ENCODE peak calls at places on chromosome 1, in four cellular contexts. B is stimulated activated CD8-positive, alpha-beta memory T cell treated with anti-CD3 and anti-CD28 coated beads, Interleukin-12 subunit alpha, Interleukin-12 subunit beta, amount 100 ng/mL, for 4 hours; K is AG09319; F is A673. N is an unnamed sample.

GRCh38 chr1:206891412-206891811 is 5.8 kb upstream of the IL24 start:
- DNase-seq in B (no peak), K (no peak), F (no peak), N (no peak)

GRCh38 chr1:53604291-53604919 is 134.6 kb downstream of the GLIS1 start:
- DNase-seq in B (no peak), K (no peak), F (no peak), N (no peak)

GRCh38 chr1:89605692-89606091 is 27.2 kb upstream of the LRRC8C start:
- DNase-seq in B (no peak), K (no peak), F (no peak), N (no peak)

GRCh38 chr1:101520302-101520701 is 283.5 kb downstream of the S1PR1 start:
- DNase-seq in B (no peak), K (peak), F (peak), N (no peak)

GRCh38 chr1:26771643-26772321 is 16.0 kb upstream of the PIGV start:
- DNase-seq in B (no peak), K (peak), F (peak), N (no peak)

GRCh38 chr1:28297826-28298225 is 31.0 kb upstream of the MED18 start:
- DNase-seq in B (no peak), K (no peak), F (no peak), N (no peak)

GRCh38 chr1:15885701-15886612 is 38.5 kb downstream of the SPEN start:
- DNase-seq in B (peak), K (peak), F (peak), N (peak)

GRCh38 chr1:7541629-7542028 is 229.5 kb upstream of the VAMP3 start:
- DNase-seq in B (no peak), K (no peak), F (no peak), N (no peak)

GRCh38 chr1:20076223-20076622 is 6.2 kb downstream of the PLA2G5 start:
- DNase-seq in B (no peak), K (no peak), F (no peak), N (no peak)

GRCh38 chr1:115768549-115768948 is at the start of gene CASQ2:
- DNase-seq in B (no peak), K (no peak), F (no peak), N (peak)

GRCh38 chr1:156707486-156708244 is 2.3 kb upstream of the CRABP2 start:
- DNase-seq in B (no peak), K (no peak), F (no peak), N (peak)

GRCh38 chr1:109714661-109715372 is 2.8 kb downstream of the GSTM5 start:
- DNase-seq in B (no peak), K (no peak), F (no peak), N (no peak)

GRCh38 chr1:41629136-41629535 is 144.7 kb upstream of the EDN2 start:
- DNase-seq in B (no peak), K (no peak), F (no peak), N (no peak)

GRCh38 chr1:93613895-93614294 is 67.7 kb downstream of the BCAR3 start:
- DNase-seq in B (no peak), K (no peak), F (no peak), N (no peak)

GRCh38 chr1:234188454-234188792 is 184.8 kb upstream of the COA6 start:
- DNase-seq in B (no peak), K (no peak), F (peak), N (no peak)

GRCh38 chr1:213987422-213987875 is 324 bp upstream of the PROX1 start:
- DNase-seq in B (no peak), K (no peak), F (no peak), N (no peak)

GRCh38 chr1:95236784-95237575 is 3.0 kb downstream of the RWDD3 start:
- DNase-seq in B (no peak), K (no peak), F (no peak), N (no peak)

GRCh38 chr1:229131243-229132105 is 139.4 kb upstream of the RAB4A start:
- DNase-seq in B (no peak), K (no peak), F (no peak), N (no peak)

GRCh38 chr1:224432672-224433040 is 1.9 kb downstream of the WDR26 start:
- DNase-seq in B (no peak), K (no peak), F (peak), N (no peak)

GRCh38 chr1:113538225-113538624 is 147.9 kb downstream of the MAGI3 start:
- DNase-seq in B (no peak), K (no peak), F (no peak), N (no peak)

GRCh38 chr1:180482425-180483275 is 19.7 kb downstream of the ACBD6 start:
- DNase-seq in B (no peak), K (peak), F (peak), N (no peak)

GRCh38 chr1:78054559-78054958 is 8.8 kb downstream of the GIPC2 start:
- DNase-seq in B (no peak), K (no peak), F (no peak), N (no peak)

GRCh38 chr1:190452272-190452848 is 25.3 kb downstream of the BRINP3 start:
- DNase-seq in B (no peak), K (no peak), F (no peak), N (no peak)

GRCh38 chr1:234997201-234998173 is 131.2 kb downstream of the TOMM20 start:
- DNase-seq in B (no peak), K (peak), F (peak), N (peak)

GRCh38 chr1:54816951-54817350 is 15.8 kb upstream of the TTC22 start:
- DNase-seq in B (no peak), K (no peak), F (no peak), N (no peak)